ENCODE peak calls at places on chromosomes 16 and 17, in five cellular contexts. X, S, T, A and H are unnamed samples.
A peak's percentile ranks its signal among the peaks of the same experiment; 100 is the strongest.

GRCh38 chr17:14818469-14818868 is 446.7 kb downstream of the PMP22 start:
- DNase-seq in S (no peak), X (no peak), A (no peak), T (peak; percentile 16), H (no peak)

GRCh38 chr17:51857052-51857593 is 301.4 kb downstream of the CA10 start:
- DNase-seq in S (no peak), T (peak; percentile 39), A (no peak), X (no peak), H (no peak)

GRCh38 chr17:30716461-30717289 is 107.8 kb downstream of the CRLF3 start:
- DNase-seq in S (no peak), X (peak; percentile 49), T (no peak), A (no peak), H (no peak)

GRCh38 chr17:45836047-45837044 is 8.3 kb upstream of the SPPL2C start:
- DNase-seq in S (no peak), A (no peak), X (no peak), T (no peak), H (no peak)

GRCh38 chr17:71117461-71117860 is 948.1 kb downstream of the KCNJ2 start:
- DNase-seq in A (no peak), S (no peak), X (no peak), T (no peak), H (no peak)

GRCh38 chr17:1730345-1731193 is 6.1 kb downstream of the WDR81 start:
- DNase-seq in X (peak; percentile 95), S (no peak), T (no peak), A (no peak), H (no peak)

GRCh38 chr16:85824161-85825135 is 25.0 kb downstream of the COX4I1 start:
- DNase-seq in X (no peak), S (no peak), A (no peak), T (no peak), H (no peak)

GRCh38 chr17:75031972-75032895 is 14.5 kb downstream of the ATP5PD start:
- DNase-seq in A (peak; percentile 68), X (peak; percentile 93), T (peak; percentile 85), S (peak; percentile 38), H (peak; percentile 70)

GRCh38 chr17:37708008-37708615 is 36.7 kb downstream of the HNF1B start:
- DNase-seq in S (no peak), A (no peak), X (no peak), T (no peak), H (no peak)

GRCh38 chr16:47197536-47198179 is 53.9 kb upstream of the NETO2 start:
- DNase-seq in S (no peak), T (no peak), A (no peak), X (no peak), H (no peak)

GRCh38 chr17:5888811-5889210 is 181.4 kb upstream of the WSCD1 start:
- DNase-seq in X (no peak), T (peak; percentile 66), A (no peak), S (no peak), H (no peak)

GRCh38 chr16:51151435-51151950 is 423 bp upstream of the SALL1 start:
- DNase-seq in X (no peak), T (no peak), S (no peak), A (no peak), H (peak; percentile 82)

GRCh38 chr17:9350083-9350482 is 225.5 kb downstream of the STX8 start:
- DNase-seq in X (no peak), T (peak; percentile 76), S (no peak), A (no peak), H (no peak)

GRCh38 chr16:873243-873661 is 72.7 kb upstream of the GNG13 start:
- DNase-seq in S (no peak), T (no peak), X (no peak), A (no peak), H (no peak)

GRCh38 chr17:5209396-5209795 is 17.7 kb upstream of the ZNF594 start:
- DNase-seq in X (no peak), T (no peak), A (no peak), S (no peak), H (no peak)

GRCh38 chr17:8380049-8380448 is 2.9 kb downstream of the RPL26 start:
- DNase-seq in S (no peak), X (no peak), T (no peak), A (no peak), H (no peak)

GRCh38 chr16:11196286-11196828 is 59.6 kb downstream of the SOCS1 start:
- DNase-seq in T (no peak), S (no peak), X (no peak), A (no peak), H (no peak)

GRCh38 chr17:38400286-38400685 is 28.0 kb upstream of the ARHGAP23 start:
- DNase-seq in X (no peak), T (no peak), A (no peak), S (no peak), H (no peak)

GRCh38 chr17:53032861-53033271 is 789.9 kb upstream of the KIF2B start:
- DNase-seq in T (peak; percentile 60), A (no peak), X (no peak), S (no peak), H (no peak)

GRCh38 chr16:14497245-14498082 is 132.6 kb downstream of the PARN start:
- DNase-seq in S (no peak), T (no peak), X (no peak), A (no peak), H (no peak)

GRCh38 chr17:40498281-40499084 is 2.9 kb downstream of the TNS4 start:
- DNase-seq in S (no peak), X (no peak), A (no peak), T (no peak), H (no peak)

GRCh38 chr16:70749006-70749678 is 51.8 kb downstream of the VAC14 start:
- DNase-seq in S (no peak), A (no peak), X (no peak), T (no peak), H (no peak)

GRCh38 chr17:10380631-10381408 is 8.0 kb upstream of the MYH13 start:
- DNase-seq in T (no peak), X (no peak), A (no peak), S (no peak), H (no peak)

GRCh38 chr17:44887971-44888955 is 11.0 kb downstream of the EFTUD2 start:
- DNase-seq in X (no peak), A (no peak), T (no peak), S (no peak), H (no peak)

GRCh38 chr16:4830408-4830807 is 16.7 kb downstream of the GLYR1 start:
- DNase-seq in T (no peak), X (no peak), S (no peak), A (no peak), H (no peak)

GRCh38 chr16:72884037-72884436 is 163.9 kb downstream of the ZFHX3 start:
- DNase-seq in A (no peak), S (no peak), T (peak; percentile 12), X (no peak), H (no peak)

GRCh38 chr16:20901441-20902112 is 1.0 kb downstream of the LYRM1 start:
- DNase-seq in S (no peak), A (no peak), X (peak; percentile 84), T (peak; percentile 88), H (peak; percentile 18)

GRCh38 chr17:78476973-78477372 is 98.5 kb downstream of the PGS1 start:
- DNase-seq in A (no peak), X (no peak), S (no peak), T (peak; percentile 30), H (no peak)

GRCh38 chr17:49110504-49110903 is 22.1 kb upstream of the B4GALNT2 start:
- DNase-seq in T (peak; percentile 44), X (no peak), S (no peak), A (no peak), H (no peak)

GRCh38 chr17:82241183-82241925 is 12.5 kb downstream of the SLC16A3 start:
- DNase-seq in T (peak; percentile 74), X (peak; percentile 95), A (no peak), S (no peak), H (peak; percentile 74)

GRCh38 chr17:66135219-66135618 is 56.7 kb downstream of the CEP112 start:
- DNase-seq in T (no peak), X (no peak), S (no peak), A (no peak), H (no peak)

GRCh38 chr16:306911-307370 is 24.0 kb downstream of the PDIA2 start:
- DNase-seq in T (no peak), S (no peak), X (no peak), A (no peak), H (no peak)

GRCh38 chr17:280216-280615 is 72.4 kb downstream of the RPH3AL start:
- DNase-seq in T (no peak), A (no peak), X (no peak), S (no peak), H (no peak)

GRCh38 chr16:1363501-1364041 is 11.8 kb downstream of the GNPTG start:
- DNase-seq in A (peak; percentile 60), T (peak; percentile 46), X (no peak), S (peak; percentile 67), H (no peak)

GRCh38 chr16:68005786-68006286 is 6.6 kb upstream of the DPEP2 start:
- DNase-seq in X (no peak), A (peak; percentile 67), S (peak; percentile 68), T (no peak), H (peak; percentile 14)

GRCh38 chr17:3845361-3845753 is 689 bp downstream of the NCBP3 start:
- DNase-seq in S (no peak), X (no peak), T (no peak), A (no peak), H (no peak)

GRCh38 chr17:11628374-11628773 is 30.1 kb downstream of the DNAH9 start:
- DNase-seq in A (no peak), X (no peak), S (no peak), T (no peak), H (no peak)

GRCh38 chr16:450385-450784 is 24.9 kb downstream of the RAB11FIP3 start:
- DNase-seq in S (no peak), X (no peak), A (no peak), T (no peak), H (no peak)

GRCh38 chr17:73338050-73338491 is 26.3 kb upstream of the CDC42EP4 start:
- DNase-seq in S (no peak), T (no peak), X (no peak), A (no peak), H (peak; percentile 11)
- H3K27ac ChIP-seq in S (no peak overlapping the region), T (no peak overlapping the region), X (peak overlapping the region; percentile 97), A (no peak overlapping the region), H (no peak overlapping the region)

GRCh38 chr17:58391302-58391984 is 25.9 kb downstream of the RNF43 start:
- DNase-seq in T (peak; percentile 99), S (no peak), A (no peak), X (no peak), H (no peak)

GRCh38 chr17:58387834-58388233 is 29.5 kb downstream of the RNF43 start:
- DNase-seq in S (no peak), X (no peak), T (peak; percentile 98), A (no peak), H (no peak)

GRCh38 chr17:58386708-58387107 is 30.6 kb downstream of the RNF43 start:
- DNase-seq in A (no peak), T (no peak), S (no peak), X (no peak), H (no peak)

GRCh38 chr17:58390884-58391283 is 26.4 kb downstream of the RNF43 start:
- DNase-seq in X (no peak), A (no peak), T (no peak), S (no peak), H (no peak)

GRCh38 chr17:58388302-58389190 is 28.8 kb downstream of the RNF43 start:
- DNase-seq in S (no peak), X (no peak), T (peak; percentile 71), A (no peak), H (no peak)
- H3K27ac ChIP-seq in S (no peak overlapping the region), X (no peak overlapping the region), T (peak overlapping the region; percentile 82), A (no peak overlapping the region), H (no peak overlapping the region)

GRCh38 chr17:47239663-47240374 is 13.8 kb upstream of the ITGB3 start:
- DNase-seq in X (peak; percentile 89), S (no peak), T (peak; percentile 100), A (no peak), H (peak; percentile 41)
- H3K27ac ChIP-seq in X (peak overlapping the region; percentile 73), S (no peak overlapping the region), T (peak overlapping the region; percentile 84), A (no peak overlapping the region), H (peak overlapping the region; percentile 59)

GRCh38 chr17:67431210-67432015 is 54.3 kb downstream of the PITPNC1 start:
- DNase-seq in T (peak; percentile 79), S (no peak), A (peak; percentile 19), X (no peak), H (no peak)
- H3K27ac ChIP-seq in T (peak overlapping the region; percentile 53), S (no peak overlapping the region), A (no peak overlapping the region), X (peak overlapping the region; percentile 51), H (no peak overlapping the region)